ENCODE peak calls at places on chromosomes 4 and X, in nine cellular contexts. One of them, this sample, is unnamed. For H3K36me3, the result is how much of the 10 kb centered on the place peaks cover.

GRCh38 chrX:108070891-108071290 is 20.5 kb downstream of the PSMD10 start:
- DNase-seq in breast epithelium: no peak
- DNase-seq in spleen: no peak
- DNase-seq in ovary: no peak
- DNase-seq in adipocyte: peak
- DNase-seq in fibroblast of lung: peak
- DNase-seq in Peyer's patch: no peak
- DNase-seq in CD8-positive, alpha-beta memory T cell: no peak
- DNase-seq in upper lobe of left lung: no peak
- DNase-seq in this sample: no peak

GRCh38 chr4:169417629-169418282 is 147.0 kb upstream of the SH3RF1 start:
- DNase-seq in breast epithelium: no peak
- DNase-seq in spleen: no peak
- DNase-seq in ovary: no peak
- DNase-seq in adipocyte: no peak
- DNase-seq in fibroblast of lung: peak
- DNase-seq in Peyer's patch: no peak
- DNase-seq in CD8-positive, alpha-beta memory T cell: no peak
- DNase-seq in upper lobe of left lung: no peak
- DNase-seq in this sample: no peak

GRCh38 chr4:127641524-127641923 is 8.8 kb downstream of the INTU start:
- DNase-seq in breast epithelium: no peak
- DNase-seq in spleen: no peak
- DNase-seq in ovary: no peak
- DNase-seq in adipocyte: no peak
- DNase-seq in fibroblast of lung: peak
- DNase-seq in Peyer's patch: no peak
- DNase-seq in CD8-positive, alpha-beta memory T cell: no peak
- DNase-seq in upper lobe of left lung: no peak
- DNase-seq in this sample: no peak

GRCh38 chr4:76803522-76803921 is 94.4 kb downstream of the SOWAHB start:
- DNase-seq in breast epithelium: peak
- DNase-seq in spleen: no peak
- DNase-seq in ovary: peak
- DNase-seq in adipocyte: peak
- DNase-seq in fibroblast of lung: peak
- DNase-seq in Peyer's patch: no peak
- DNase-seq in CD8-positive, alpha-beta memory T cell: no peak
- DNase-seq in upper lobe of left lung: no peak
- DNase-seq in this sample: no peak

GRCh38 chr4:61294001-61294400 is 93.9 kb downstream of the ADGRL3 start:
- DNase-seq in breast epithelium: no peak
- DNase-seq in spleen: no peak
- DNase-seq in ovary: no peak
- DNase-seq in adipocyte: no peak
- DNase-seq in fibroblast of lung: no peak
- DNase-seq in Peyer's patch: no peak
- DNase-seq in CD8-positive, alpha-beta memory T cell: no peak
- DNase-seq in upper lobe of left lung: peak
- DNase-seq in this sample: no peak

GRCh38 chr4:71383984-71384383 is 45.2 kb downstream of the SLC4A4 start:
- DNase-seq in breast epithelium: no peak
- DNase-seq in spleen: no peak
- DNase-seq in ovary: no peak
- DNase-seq in adipocyte: no peak
- DNase-seq in fibroblast of lung: no peak
- DNase-seq in Peyer's patch: no peak
- DNase-seq in CD8-positive, alpha-beta memory T cell: no peak
- DNase-seq in upper lobe of left lung: no peak
- DNase-seq in this sample: no peak

GRCh38 chrX:70998402-70999027 is 67.6 kb upstream of the SLC7A3 start:
- DNase-seq in breast epithelium: peak
- DNase-seq in spleen: no peak
- DNase-seq in ovary: peak
- DNase-seq in adipocyte: peak
- DNase-seq in fibroblast of lung: peak
- DNase-seq in Peyer's patch: no peak
- DNase-seq in CD8-positive, alpha-beta memory T cell: no peak
- DNase-seq in upper lobe of left lung: no peak
- DNase-seq in this sample: peak

GRCh38 chr4:153467897-153468262 is 1.7 kb downstream of the TMEM131L start:
- DNase-seq in breast epithelium: no peak
- DNase-seq in spleen: no peak
- DNase-seq in ovary: no peak
- DNase-seq in adipocyte: peak
- DNase-seq in fibroblast of lung: no peak
- DNase-seq in Peyer's patch: no peak
- DNase-seq in CD8-positive, alpha-beta memory T cell: peak
- DNase-seq in upper lobe of left lung: no peak
- DNase-seq in this sample: no peak

GRCh38 chr4:176277162-176277904 is 8.3 kb upstream of the ASB5 start:
- DNase-seq in breast epithelium: no peak
- DNase-seq in spleen: no peak
- DNase-seq in ovary: peak
- DNase-seq in adipocyte: peak
- DNase-seq in fibroblast of lung: peak
- DNase-seq in Peyer's patch: no peak
- DNase-seq in CD8-positive, alpha-beta memory T cell: no peak
- DNase-seq in upper lobe of left lung: peak
- DNase-seq in this sample: peak

GRCh38 chr4:156732634-156733033 is 239.0 kb downstream of the PDGFC start:
- DNase-seq in breast epithelium: no peak
- DNase-seq in spleen: no peak
- DNase-seq in ovary: no peak
- DNase-seq in adipocyte: peak
- DNase-seq in fibroblast of lung: no peak
- DNase-seq in Peyer's patch: no peak
- DNase-seq in CD8-positive, alpha-beta memory T cell: no peak
- DNase-seq in upper lobe of left lung: no peak
- DNase-seq in this sample: no peak

GRCh38 chr4:11297201-11297600 is 131.5 kb downstream of the HS3ST1 start:
- DNase-seq in breast epithelium: no peak
- DNase-seq in spleen: no peak
- DNase-seq in ovary: no peak
- DNase-seq in adipocyte: no peak
- DNase-seq in fibroblast of lung: peak
- DNase-seq in Peyer's patch: no peak
- DNase-seq in CD8-positive, alpha-beta memory T cell: no peak
- DNase-seq in upper lobe of left lung: no peak
- DNase-seq in this sample: no peak

GRCh38 chr4:98516042-98516440 is 142.4 kb downstream of the TSPAN5 start:
- DNase-seq in breast epithelium: no peak
- DNase-seq in spleen: no peak
- DNase-seq in ovary: no peak
- DNase-seq in adipocyte: peak
- DNase-seq in fibroblast of lung: peak
- DNase-seq in Peyer's patch: no peak
- DNase-seq in CD8-positive, alpha-beta memory T cell: no peak
- DNase-seq in upper lobe of left lung: no peak
- DNase-seq in this sample: no peak

GRCh38 chrX:72120798-72121197 is 10.9 kb downstream of the RTL5 start:
- DNase-seq in breast epithelium: no peak
- DNase-seq in spleen: no peak
- DNase-seq in ovary: no peak
- DNase-seq in adipocyte: no peak
- DNase-seq in fibroblast of lung: no peak
- DNase-seq in Peyer's patch: no peak
- DNase-seq in CD8-positive, alpha-beta memory T cell: no peak
- DNase-seq in upper lobe of left lung: peak
- DNase-seq in this sample: no peak

GRCh38 chr4:151992301-151992700 is 231.5 kb upstream of the GATB start:
- DNase-seq in breast epithelium: no peak
- DNase-seq in spleen: no peak
- DNase-seq in ovary: no peak
- DNase-seq in adipocyte: no peak
- DNase-seq in fibroblast of lung: peak
- DNase-seq in Peyer's patch: no peak
- DNase-seq in CD8-positive, alpha-beta memory T cell: no peak
- DNase-seq in upper lobe of left lung: no peak
- DNase-seq in this sample: no peak
- H3K36me3 ChIP-seq in breast epithelium: under half
- H3K36me3 ChIP-seq in spleen: under half
- H3K36me3 ChIP-seq in ovary: under half
- H3K36me3 ChIP-seq in adipocyte: under half
- H3K36me3 ChIP-seq in fibroblast of lung: under half
- H3K36me3 ChIP-seq in Peyer's patch: under half
- H3K36me3 ChIP-seq in CD8-positive, alpha-beta memory T cell: under half
- H3K36me3 ChIP-seq in upper lobe of left lung: under half
- H3K36me3 ChIP-seq in this sample: under half

GRCh38 chr4:24328300-24328699 is 256.1 kb downstream of the DHX15 start:
- DNase-seq in breast epithelium: no peak
- DNase-seq in spleen: no peak
- DNase-seq in ovary: no peak
- DNase-seq in adipocyte: no peak
- DNase-seq in fibroblast of lung: no peak
- DNase-seq in Peyer's patch: no peak
- DNase-seq in CD8-positive, alpha-beta memory T cell: no peak
- DNase-seq in upper lobe of left lung: no peak
- DNase-seq in this sample: no peak

GRCh38 chr4:24328711-24329110 is 255.6 kb downstream of the DHX15 start:
- DNase-seq in breast epithelium: no peak
- DNase-seq in spleen: no peak
- DNase-seq in ovary: no peak
- DNase-seq in adipocyte: no peak
- DNase-seq in fibroblast of lung: peak
- DNase-seq in Peyer's patch: no peak
- DNase-seq in CD8-positive, alpha-beta memory T cell: no peak
- DNase-seq in upper lobe of left lung: no peak
- DNase-seq in this sample: no peak

DNA sequence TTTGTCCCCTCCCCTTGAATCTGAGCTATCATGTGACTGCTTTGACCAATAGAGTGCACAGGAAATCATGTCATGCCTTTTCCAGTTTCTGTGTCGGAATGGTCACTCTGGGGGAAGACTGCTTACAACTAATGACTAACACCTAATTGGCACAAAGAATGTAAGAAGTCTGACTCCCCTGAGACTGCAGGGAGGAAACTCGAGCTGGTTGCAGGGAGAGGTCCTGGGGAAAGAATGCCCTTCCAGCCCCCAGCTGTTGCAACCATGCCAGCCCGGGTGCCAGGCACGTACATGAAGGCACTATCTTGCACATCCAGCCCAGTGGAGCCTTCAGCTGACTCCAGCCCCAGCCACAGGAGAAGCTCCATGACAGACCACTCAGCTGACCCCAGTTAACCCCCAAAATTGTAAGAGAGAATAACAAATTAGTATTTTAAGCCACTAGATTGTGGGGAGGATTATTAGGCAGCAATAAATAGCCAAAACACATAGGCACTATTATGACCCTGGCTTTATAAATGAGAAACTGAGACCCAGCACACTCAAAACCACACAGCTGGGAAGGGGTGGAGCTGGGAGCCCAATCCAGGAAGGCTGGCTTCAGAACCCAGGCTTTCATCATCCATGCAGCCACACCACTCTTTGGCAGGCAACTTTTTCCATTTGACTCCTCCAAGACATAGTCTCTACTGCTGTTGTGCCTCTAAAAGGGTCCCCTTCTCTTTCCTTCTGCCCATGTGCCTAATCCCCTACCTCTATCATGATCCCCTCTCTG is 254.0 kb downstream of the DHX15 start:
- DNase-seq in breast epithelium: no peak
- DNase-seq in spleen: no peak
- DNase-seq in ovary: no peak
- DNase-seq in adipocyte: no peak
- DNase-seq in fibroblast of lung: peak
- DNase-seq in Peyer's patch: no peak
- DNase-seq in CD8-positive, alpha-beta memory T cell: no peak
- DNase-seq in upper lobe of left lung: no peak
- DNase-seq in this sample: no peak
- H3K36me3 ChIP-seq in breast epithelium: under half
- H3K36me3 ChIP-seq in spleen: under half
- H3K36me3 ChIP-seq in ovary: under half
- H3K36me3 ChIP-seq in adipocyte: under half
- H3K36me3 ChIP-seq in fibroblast of lung: under half
- H3K36me3 ChIP-seq in Peyer's patch: under half
- H3K36me3 ChIP-seq in CD8-positive, alpha-beta memory T cell: under half
- H3K36me3 ChIP-seq in upper lobe of left lung: under half
- H3K36me3 ChIP-seq in this sample: under half

GRCh38 chr4:113476800-113477199 is 284.7 kb downstream of the CAMK2D start:
- DNase-seq in breast epithelium: no peak
- DNase-seq in spleen: no peak
- DNase-seq in ovary: no peak
- DNase-seq in adipocyte: no peak
- DNase-seq in fibroblast of lung: peak
- DNase-seq in Peyer's patch: no peak
- DNase-seq in CD8-positive, alpha-beta memory T cell: no peak
- DNase-seq in upper lobe of left lung: no peak
- DNase-seq in this sample: no peak

GRCh38 chr4:113482325-113482724 is 279.2 kb downstream of the CAMK2D start:
- DNase-seq in breast epithelium: no peak
- DNase-seq in spleen: no peak
- DNase-seq in ovary: no peak
- DNase-seq in adipocyte: no peak
- DNase-seq in fibroblast of lung: no peak
- DNase-seq in Peyer's patch: no peak
- DNase-seq in CD8-positive, alpha-beta memory T cell: no peak
- DNase-seq in upper lobe of left lung: no peak
- DNase-seq in this sample: no peak

GRCh38 chr4:113474017-113474416 is 287.5 kb downstream of the CAMK2D start:
- DNase-seq in breast epithelium: no peak
- DNase-seq in spleen: no peak
- DNase-seq in ovary: no peak
- DNase-seq in adipocyte: peak
- DNase-seq in fibroblast of lung: peak
- DNase-seq in Peyer's patch: no peak
- DNase-seq in CD8-positive, alpha-beta memory T cell: no peak
- DNase-seq in upper lobe of left lung: no peak
- DNase-seq in this sample: no peak

GRCh38 chr4:113481820-113482219 is 279.7 kb downstream of the CAMK2D start:
- DNase-seq in breast epithelium: no peak
- DNase-seq in spleen: no peak
- DNase-seq in ovary: no peak
- DNase-seq in adipocyte: no peak
- DNase-seq in fibroblast of lung: no peak
- DNase-seq in Peyer's patch: no peak
- DNase-seq in CD8-positive, alpha-beta memory T cell: no peak
- DNase-seq in upper lobe of left lung: no peak
- DNase-seq in this sample: no peak

GRCh38 chr4:113478032-113478431 is 283.5 kb downstream of the CAMK2D start:
- DNase-seq in breast epithelium: no peak
- DNase-seq in spleen: no peak
- DNase-seq in ovary: no peak
- DNase-seq in adipocyte: peak
- DNase-seq in fibroblast of lung: no peak
- DNase-seq in Peyer's patch: no peak
- DNase-seq in CD8-positive, alpha-beta memory T cell: no peak
- DNase-seq in upper lobe of left lung: no peak
- DNase-seq in this sample: no peak
- H3K36me3 ChIP-seq in breast epithelium: under half
- H3K36me3 ChIP-seq in spleen: under half
- H3K36me3 ChIP-seq in ovary: under half
- H3K36me3 ChIP-seq in adipocyte: half or more
- H3K36me3 ChIP-seq in fibroblast of lung: under half
- H3K36me3 ChIP-seq in Peyer's patch: under half
- H3K36me3 ChIP-seq in CD8-positive, alpha-beta memory T cell: under half
- H3K36me3 ChIP-seq in upper lobe of left lung: under half
- H3K36me3 ChIP-seq in this sample: under half

DNA sequence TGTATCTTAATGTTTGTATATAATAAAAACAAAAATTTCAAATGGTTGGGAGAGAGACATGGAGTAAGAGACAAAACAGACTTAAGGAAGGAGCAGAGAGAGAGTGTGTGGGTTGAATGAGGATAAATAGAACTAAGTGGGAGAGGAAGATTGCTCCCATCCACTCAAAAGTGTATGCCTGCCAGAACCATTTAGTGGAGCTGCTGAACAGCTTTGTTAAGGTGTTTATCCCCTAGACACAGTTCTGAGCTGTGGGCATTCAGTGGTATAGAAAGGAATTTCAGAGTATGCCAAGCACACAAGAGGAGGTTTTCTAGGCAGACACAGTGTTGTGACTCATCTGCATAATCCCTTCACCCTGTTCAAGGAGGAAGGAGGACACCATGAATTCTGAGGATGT is 508.6 kb upstream of the EPHA5 start:
- DNase-seq in breast epithelium: no peak
- DNase-seq in spleen: no peak
- DNase-seq in ovary: no peak
- DNase-seq in adipocyte: peak
- DNase-seq in fibroblast of lung: peak
- DNase-seq in Peyer's patch: no peak
- DNase-seq in CD8-positive, alpha-beta memory T cell: no peak
- DNase-seq in upper lobe of left lung: no peak
- DNase-seq in this sample: no peak
- H3K36me3 ChIP-seq in breast epithelium: under half
- H3K36me3 ChIP-seq in spleen: under half
- H3K36me3 ChIP-seq in ovary: under half
- H3K36me3 ChIP-seq in adipocyte: under half
- H3K36me3 ChIP-seq in fibroblast of lung: under half
- H3K36me3 ChIP-seq in Peyer's patch: under half
- H3K36me3 ChIP-seq in CD8-positive, alpha-beta memory T cell: under half
- H3K36me3 ChIP-seq in upper lobe of left lung: under half
- H3K36me3 ChIP-seq in this sample: under half